ENCODE peak calls at places on chromosome 5, in four cellular contexts. V is A549, M is HepG2, B is K562. Y is an unnamed sample.

GRCh38 chr5:116375926-116376325 is 198.7 kb downstream of the SEMA6A start:
- DNase-seq in M (no peak), V (no peak), B (no peak), Y (no peak)

GRCh38 chr5:11902304-11902703 is 1.9 kb downstream of the CTNND2 start:
- DNase-seq in B (no peak), M (no peak), V (no peak), Y (no peak)

GRCh38 chr5:54234304-54234938 is 76.0 kb downstream of the ARL15 start:
- DNase-seq in B (no peak), M (peak; percentile 9), V (peak; percentile 47), Y (no peak)

GRCh38 chr5:16691731-16692130 is 74.9 kb upstream of the RETREG1 start:
- DNase-seq in M (no peak), V (no peak), B (no peak), Y (no peak)

GRCh38 chr5:172348084-172348483 is 64.5 kb upstream of the UBTD2 start:
- DNase-seq in M (no peak), B (no peak), V (no peak), Y (no peak)

GRCh38 chr5:11293523-11293922 is 532.5 kb upstream of the DAP start:
- DNase-seq in B (no peak), V (no peak), M (no peak), Y (no peak)

GRCh38 chr5:73899916-73900315 is 273.9 kb downstream of the ARHGEF28 start:
- DNase-seq in V (no peak), B (no peak), M (no peak), Y (no peak)

GRCh38 chr5:16654647-16655334 is 38.0 kb upstream of the RETREG1 start:
- DNase-seq in M (no peak), B (no peak), V (no peak), Y (no peak)

GRCh38 chr5:171421331-171422262 is 2.1 kb downstream of the FGF18 start:
- DNase-seq in M (no peak), V (no peak), B (no peak), Y (no peak)

GRCh38 chr5:181260720-181261319 is at the start of gene TRIM52:
- DNase-seq in B (peak; percentile 94), V (peak; percentile 93), M (peak; percentile 91), Y (peak; percentile 95)

GRCh38 chr5:105640328-105640727 is 2030.4 kb downstream of the EFNA5 start:
- DNase-seq in V (no peak), M (no peak), B (no peak), Y (no peak)

GRCh38 chr5:161846731-161847130 is 1.2 kb upstream of the GABRA1 start:
- DNase-seq in M (no peak), V (peak; percentile 2), B (no peak), Y (peak; percentile 64)

GRCh38 chr5:111453747-111454146 is 58.6 kb downstream of the STARD4 start:
- DNase-seq in B (no peak), M (no peak), V (peak; percentile 11), Y (no peak)

GRCh38 chr5:76590027-76590426 is 33.2 kb downstream of the F2RL2 start:
- DNase-seq in M (no peak), B (no peak), V (no peak), Y (no peak)

GRCh38 chr5:88833371-88834107 is 49.4 kb downstream of the MEF2C start:
- DNase-seq in B (no peak), V (no peak), M (no peak), Y (no peak)

GRCh38 chr5:107672212-107673105 is 1.7 kb upstream of the EFNA5 start:
- DNase-seq in B (peak; percentile 31), M (peak; percentile 15), V (peak; percentile 99), Y (peak; percentile 87)
- TF ChIP-seq ESRRA in B (no peak), M (no peak), V (no peak), Y (no peak)

GRCh38 chr5:10233011-10233410 is 16.7 kb downstream of the ATPSCKMT start:
- DNase-seq in M (no peak), V (no peak), B (no peak), Y (no peak)

GRCh38 chr5:10232386-10232785 is 17.3 kb downstream of the ATPSCKMT start:
- DNase-seq in M (no peak), V (no peak), B (no peak), Y (no peak)

GRCh38 chr5:10229306-10230048 is 20.2 kb downstream of the ATPSCKMT start:
- DNase-seq in M (no peak), B (peak; percentile 18), V (no peak), Y (no peak)

GRCh38 chr5:10235350-10235749 is 14.3 kb downstream of the ATPSCKMT start:
- DNase-seq in M (no peak), B (no peak), V (peak; percentile 54), Y (no peak)

DNA sequence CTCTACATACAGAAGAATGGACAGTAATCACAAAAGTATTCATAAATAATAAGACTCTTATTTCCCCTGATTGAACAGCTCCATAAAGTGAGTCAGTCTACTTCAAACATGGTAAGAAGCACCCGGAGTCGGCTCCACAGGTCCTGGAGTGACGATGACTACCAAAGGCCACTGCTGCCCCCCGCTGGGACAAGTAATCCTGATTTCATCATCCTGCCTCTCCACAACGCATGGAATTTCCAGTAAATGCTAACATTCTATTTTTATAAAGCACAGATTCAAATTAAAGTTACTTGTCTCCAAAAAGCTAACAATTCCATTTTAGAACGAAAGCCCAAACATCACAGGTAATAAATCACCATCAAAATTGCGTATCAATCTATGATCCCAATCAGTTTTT is 16.2 kb downstream of the ATPSCKMT start:
- DNase-seq in M (peak; percentile 37), V (peak; percentile 79), B (peak; percentile 62), Y (peak; percentile 64)
- TF ChIP-seq JUN in M (no peak), V (no peak), B (no peak), Y (no peak)

DNA sequence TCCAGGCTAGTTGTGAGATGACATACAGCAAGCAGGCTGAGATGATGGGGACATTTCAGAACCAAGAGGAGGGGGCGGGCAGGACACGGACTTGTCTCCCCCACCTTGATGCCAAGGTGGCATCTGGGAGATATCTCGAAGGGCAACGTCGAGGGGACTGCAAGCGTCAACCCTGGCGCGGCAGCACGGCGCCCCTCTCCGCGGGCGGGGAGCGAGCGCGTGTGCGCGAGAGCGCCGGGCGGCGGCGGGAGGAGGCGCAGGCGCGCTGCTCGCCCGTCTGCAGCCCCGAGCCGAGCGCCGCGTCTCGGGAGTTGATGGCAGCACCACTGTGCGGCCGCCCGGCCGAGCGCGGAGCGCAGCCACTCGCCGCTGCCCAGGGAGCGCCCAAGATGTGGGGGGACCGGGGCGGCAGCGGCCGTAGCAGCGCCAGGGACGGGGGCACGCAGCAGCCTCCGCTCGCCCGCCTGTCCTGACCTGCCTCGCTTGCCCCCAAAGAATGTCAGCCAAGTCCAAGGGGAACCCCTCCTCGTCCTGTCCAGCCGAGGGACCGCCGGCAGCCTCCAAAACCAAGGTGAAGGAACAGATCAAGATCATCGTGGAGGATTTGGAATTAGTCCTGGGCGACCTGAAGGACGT is at the start of gene PRR16:
- DNase-seq in B (peak; percentile 67), V (peak; percentile 23), M (no peak), Y (peak; percentile 69)
- TF ChIP-seq ESRRA in B (no peak), V (no peak), M (no peak), Y (no peak)

GRCh38 chr5:98763001-98763630 is 10.3 kb upstream of the RGMB start:
- DNase-seq in M (no peak), V (no peak), B (no peak), Y (peak; percentile 43)
- TF ChIP-seq JUN in M (no peak), V (no peak), B (no peak), Y (no peak)

DNA sequence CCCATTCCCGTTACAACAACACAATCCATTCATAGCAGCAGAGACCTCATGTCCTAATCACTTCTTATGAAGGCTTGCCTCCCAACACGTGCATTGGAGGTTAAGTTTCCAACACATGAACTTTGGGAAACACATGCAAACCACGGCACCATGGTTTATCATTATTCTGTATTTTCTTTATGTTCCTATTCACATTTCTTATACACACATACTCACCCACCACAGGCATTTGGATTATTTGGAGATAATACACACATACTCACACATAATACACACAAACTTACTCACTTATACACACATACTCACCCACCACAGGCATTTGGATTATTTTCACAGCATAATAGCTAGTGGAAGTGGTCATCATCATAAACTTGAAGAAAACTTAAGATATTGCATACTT is 75.6 kb downstream of the C7 start:
- DNase-seq in M (no peak), B (no peak), V (no peak), Y (no peak)
- TF ChIP-seq ESRRA in M (no peak), B (no peak), V (no peak), Y (no peak)